ENCODE peak calls at places on chromosomes 11 and 22, in ten cellular contexts. One of them, this sample, is unnamed.

GRCh38 chr22:17368727-17369552 is at the start of gene CECR2:
- DNase-seq in dorsolateral prefrontal cortex: peak
- DNase-seq in stimulated activated CD4-positive, alpha-beta T cell treated with anti-CD3 and anti-CD28 coated beads, Interleukin-1b, Interleukin-23, amount 100 ng/mL, for 1 hour: no peak
- DNase-seq in GM23248: no peak
- DNase-seq in NCI-H146: peak
- DNase-seq in HT-29: no peak
- DNase-seq in effector CD4-positive, alpha-beta T cell: no peak
- DNase-seq in AG10803: no peak
- DNase-seq in activated CD8-positive, alpha-beta memory T cell treated with anti-CD3 and anti-CD28 coated beads for 24 hours: peak
- DNase-seq in thoracic aorta: no peak
- DNase-seq in this sample: peak

GRCh38 chr11:131897976-131898375 is 527.6 kb downstream of the NTM start:
- DNase-seq in dorsolateral prefrontal cortex: no peak
- DNase-seq in thoracic aorta: no peak
- DNase-seq in HT-29: no peak
- DNase-seq in AG10803: no peak
- DNase-seq in GM23248: no peak
- DNase-seq in NCI-H146: no peak
- DNase-seq in effector CD4-positive, alpha-beta T cell: no peak
- DNase-seq in stimulated activated CD4-positive, alpha-beta T cell treated with anti-CD3 and anti-CD28 coated beads, Interleukin-1b, Interleukin-23, amount 100 ng/mL, for 1 hour: no peak
- DNase-seq in activated CD8-positive, alpha-beta memory T cell treated with anti-CD3 and anti-CD28 coated beads for 24 hours: no peak
- DNase-seq in this sample: no peak

GRCh38 chr11:20031155-20032001 is 128.9 kb downstream of the DBX1 start:
- DNase-seq in dorsolateral prefrontal cortex: no peak
- DNase-seq in AG10803: peak
- DNase-seq in HT-29: peak
- DNase-seq in effector CD4-positive, alpha-beta T cell: no peak
- DNase-seq in stimulated activated CD4-positive, alpha-beta T cell treated with anti-CD3 and anti-CD28 coated beads, Interleukin-1b, Interleukin-23, amount 100 ng/mL, for 1 hour: no peak
- DNase-seq in activated CD8-positive, alpha-beta memory T cell treated with anti-CD3 and anti-CD28 coated beads for 24 hours: no peak
- DNase-seq in GM23248: peak
- DNase-seq in NCI-H146: no peak
- DNase-seq in thoracic aorta: no peak
- DNase-seq in this sample: no peak

GRCh38 chr22:19937616-19938473 is 3.7 kb upstream of the COMT start:
- DNase-seq in NCI-H146: no peak
- DNase-seq in GM23248: no peak
- DNase-seq in effector CD4-positive, alpha-beta T cell: no peak
- DNase-seq in HT-29: no peak
- DNase-seq in dorsolateral prefrontal cortex: no peak
- DNase-seq in stimulated activated CD4-positive, alpha-beta T cell treated with anti-CD3 and anti-CD28 coated beads, Interleukin-1b, Interleukin-23, amount 100 ng/mL, for 1 hour: no peak
- DNase-seq in AG10803: no peak
- DNase-seq in activated CD8-positive, alpha-beta memory T cell treated with anti-CD3 and anti-CD28 coated beads for 24 hours: no peak
- DNase-seq in thoracic aorta: no peak
- DNase-seq in this sample: no peak

GRCh38 chr11:96538104-96538503 is 148.3 kb downstream of the JRKL start:
- DNase-seq in effector CD4-positive, alpha-beta T cell: no peak
- DNase-seq in HT-29: no peak
- DNase-seq in activated CD8-positive, alpha-beta memory T cell treated with anti-CD3 and anti-CD28 coated beads for 24 hours: no peak
- DNase-seq in GM23248: no peak
- DNase-seq in NCI-H146: no peak
- DNase-seq in stimulated activated CD4-positive, alpha-beta T cell treated with anti-CD3 and anti-CD28 coated beads, Interleukin-1b, Interleukin-23, amount 100 ng/mL, for 1 hour: no peak
- DNase-seq in AG10803: no peak
- DNase-seq in dorsolateral prefrontal cortex: no peak
- DNase-seq in thoracic aorta: no peak
- DNase-seq in this sample: no peak

GRCh38 chr11:68380786-68381622 is 68.6 kb downstream of the LRP5 start:
- DNase-seq in AG10803: peak
- DNase-seq in stimulated activated CD4-positive, alpha-beta T cell treated with anti-CD3 and anti-CD28 coated beads, Interleukin-1b, Interleukin-23, amount 100 ng/mL, for 1 hour: no peak
- DNase-seq in GM23248: no peak
- DNase-seq in thoracic aorta: no peak
- DNase-seq in effector CD4-positive, alpha-beta T cell: no peak
- DNase-seq in NCI-H146: no peak
- DNase-seq in HT-29: peak
- DNase-seq in dorsolateral prefrontal cortex: no peak
- DNase-seq in activated CD8-positive, alpha-beta memory T cell treated with anti-CD3 and anti-CD28 coated beads for 24 hours: no peak
- DNase-seq in this sample: no peak

GRCh38 chr11:101945418-101945817 is 29.1 kb upstream of the ANGPTL5 start:
- DNase-seq in activated CD8-positive, alpha-beta memory T cell treated with anti-CD3 and anti-CD28 coated beads for 24 hours: no peak
- DNase-seq in effector CD4-positive, alpha-beta T cell: no peak
- DNase-seq in thoracic aorta: no peak
- DNase-seq in AG10803: no peak
- DNase-seq in GM23248: no peak
- DNase-seq in stimulated activated CD4-positive, alpha-beta T cell treated with anti-CD3 and anti-CD28 coated beads, Interleukin-1b, Interleukin-23, amount 100 ng/mL, for 1 hour: no peak
- DNase-seq in dorsolateral prefrontal cortex: no peak
- DNase-seq in HT-29: no peak
- DNase-seq in NCI-H146: no peak
- DNase-seq in this sample: no peak

GRCh38 chr11:104000798-104001197 is 35.6 kb upstream of the DDI1 start:
- DNase-seq in effector CD4-positive, alpha-beta T cell: no peak
- DNase-seq in GM23248: peak
- DNase-seq in stimulated activated CD4-positive, alpha-beta T cell treated with anti-CD3 and anti-CD28 coated beads, Interleukin-1b, Interleukin-23, amount 100 ng/mL, for 1 hour: no peak
- DNase-seq in dorsolateral prefrontal cortex: no peak
- DNase-seq in NCI-H146: no peak
- DNase-seq in HT-29: no peak
- DNase-seq in thoracic aorta: no peak
- DNase-seq in AG10803: peak
- DNase-seq in activated CD8-positive, alpha-beta memory T cell treated with anti-CD3 and anti-CD28 coated beads for 24 hours: no peak
- DNase-seq in this sample: no peak

GRCh38 chr11:66126808-66127555 is 56.9 kb downstream of the PACS1 start:
- DNase-seq in NCI-H146: no peak
- DNase-seq in activated CD8-positive, alpha-beta memory T cell treated with anti-CD3 and anti-CD28 coated beads for 24 hours: peak
- DNase-seq in AG10803: peak
- DNase-seq in thoracic aorta: peak
- DNase-seq in stimulated activated CD4-positive, alpha-beta T cell treated with anti-CD3 and anti-CD28 coated beads, Interleukin-1b, Interleukin-23, amount 100 ng/mL, for 1 hour: peak
- DNase-seq in dorsolateral prefrontal cortex: peak
- DNase-seq in HT-29: peak
- DNase-seq in GM23248: peak
- DNase-seq in effector CD4-positive, alpha-beta T cell: peak
- DNase-seq in this sample: peak

GRCh38 chr11:126115820-126116319 is 53.2 kb upstream of the CDON start:
- DNase-seq in NCI-H146: peak
- DNase-seq in stimulated activated CD4-positive, alpha-beta T cell treated with anti-CD3 and anti-CD28 coated beads, Interleukin-1b, Interleukin-23, amount 100 ng/mL, for 1 hour: no peak
- DNase-seq in dorsolateral prefrontal cortex: peak
- DNase-seq in HT-29: peak
- DNase-seq in AG10803: peak
- DNase-seq in thoracic aorta: peak
- DNase-seq in GM23248: peak
- DNase-seq in activated CD8-positive, alpha-beta memory T cell treated with anti-CD3 and anti-CD28 coated beads for 24 hours: no peak
- DNase-seq in effector CD4-positive, alpha-beta T cell: no peak
- DNase-seq in this sample: peak

GRCh38 chr11:83725161-83725560 is 439.0 kb upstream of the CCDC90B start:
- DNase-seq in thoracic aorta: no peak
- DNase-seq in AG10803: no peak
- DNase-seq in HT-29: no peak
- DNase-seq in NCI-H146: no peak
- DNase-seq in effector CD4-positive, alpha-beta T cell: no peak
- DNase-seq in activated CD8-positive, alpha-beta memory T cell treated with anti-CD3 and anti-CD28 coated beads for 24 hours: no peak
- DNase-seq in GM23248: peak
- DNase-seq in dorsolateral prefrontal cortex: no peak
- DNase-seq in stimulated activated CD4-positive, alpha-beta T cell treated with anti-CD3 and anti-CD28 coated beads, Interleukin-1b, Interleukin-23, amount 100 ng/mL, for 1 hour: no peak
- DNase-seq in this sample: no peak

GRCh38 chr11:24064309-24064903 is 432.4 kb upstream of the LUZP2 start:
- DNase-seq in GM23248: peak
- DNase-seq in effector CD4-positive, alpha-beta T cell: no peak
- DNase-seq in AG10803: peak
- DNase-seq in HT-29: no peak
- DNase-seq in NCI-H146: no peak
- DNase-seq in thoracic aorta: no peak
- DNase-seq in dorsolateral prefrontal cortex: no peak
- DNase-seq in activated CD8-positive, alpha-beta memory T cell treated with anti-CD3 and anti-CD28 coated beads for 24 hours: no peak
- DNase-seq in stimulated activated CD4-positive, alpha-beta T cell treated with anti-CD3 and anti-CD28 coated beads, Interleukin-1b, Interleukin-23, amount 100 ng/mL, for 1 hour: no peak
- DNase-seq in this sample: no peak

GRCh38 chr11:61616443-61616842 is 35.6 kb upstream of the SYT7 start:
- DNase-seq in AG10803: peak
- DNase-seq in thoracic aorta: no peak
- DNase-seq in effector CD4-positive, alpha-beta T cell: no peak
- DNase-seq in stimulated activated CD4-positive, alpha-beta T cell treated with anti-CD3 and anti-CD28 coated beads, Interleukin-1b, Interleukin-23, amount 100 ng/mL, for 1 hour: no peak
- DNase-seq in activated CD8-positive, alpha-beta memory T cell treated with anti-CD3 and anti-CD28 coated beads for 24 hours: no peak
- DNase-seq in dorsolateral prefrontal cortex: no peak
- DNase-seq in HT-29: no peak
- DNase-seq in GM23248: peak
- DNase-seq in NCI-H146: no peak
- DNase-seq in this sample: no peak

GRCh38 chr11:1937616-1938342 is 9.4 kb upstream of the MRPL23 start:
- DNase-seq in GM23248: no peak
- DNase-seq in HT-29: no peak
- DNase-seq in effector CD4-positive, alpha-beta T cell: no peak
- DNase-seq in activated CD8-positive, alpha-beta memory T cell treated with anti-CD3 and anti-CD28 coated beads for 24 hours: no peak
- DNase-seq in dorsolateral prefrontal cortex: no peak
- DNase-seq in stimulated activated CD4-positive, alpha-beta T cell treated with anti-CD3 and anti-CD28 coated beads, Interleukin-1b, Interleukin-23, amount 100 ng/mL, for 1 hour: no peak
- DNase-seq in NCI-H146: no peak
- DNase-seq in AG10803: no peak
- DNase-seq in thoracic aorta: no peak
- DNase-seq in this sample: no peak

GRCh38 chr11:126167476-126167875 is 44.0 kb downstream of the RPUSD4 start:
- DNase-seq in activated CD8-positive, alpha-beta memory T cell treated with anti-CD3 and anti-CD28 coated beads for 24 hours: no peak
- DNase-seq in HT-29: no peak
- DNase-seq in GM23248: no peak
- DNase-seq in thoracic aorta: no peak
- DNase-seq in dorsolateral prefrontal cortex: no peak
- DNase-seq in stimulated activated CD4-positive, alpha-beta T cell treated with anti-CD3 and anti-CD28 coated beads, Interleukin-1b, Interleukin-23, amount 100 ng/mL, for 1 hour: no peak
- DNase-seq in AG10803: no peak
- DNase-seq in effector CD4-positive, alpha-beta T cell: no peak
- DNase-seq in NCI-H146: no peak
- DNase-seq in this sample: no peak

GRCh38 chr11:63212742-63213141 is 30.7 kb downstream of the SLC22A25 start:
- DNase-seq in thoracic aorta: no peak
- DNase-seq in activated CD8-positive, alpha-beta memory T cell treated with anti-CD3 and anti-CD28 coated beads for 24 hours: no peak
- DNase-seq in HT-29: peak
- DNase-seq in NCI-H146: no peak
- DNase-seq in effector CD4-positive, alpha-beta T cell: no peak
- DNase-seq in GM23248: peak
- DNase-seq in stimulated activated CD4-positive, alpha-beta T cell treated with anti-CD3 and anti-CD28 coated beads, Interleukin-1b, Interleukin-23, amount 100 ng/mL, for 1 hour: no peak
- DNase-seq in AG10803: peak
- DNase-seq in dorsolateral prefrontal cortex: no peak
- DNase-seq in this sample: no peak

GRCh38 chr11:68261006-68261405 is 10.8 kb downstream of the C11orf24 start:
- DNase-seq in effector CD4-positive, alpha-beta T cell: no peak
- DNase-seq in GM23248: no peak
- DNase-seq in activated CD8-positive, alpha-beta memory T cell treated with anti-CD3 and anti-CD28 coated beads for 24 hours: no peak
- DNase-seq in stimulated activated CD4-positive, alpha-beta T cell treated with anti-CD3 and anti-CD28 coated beads, Interleukin-1b, Interleukin-23, amount 100 ng/mL, for 1 hour: no peak
- DNase-seq in AG10803: no peak
- DNase-seq in thoracic aorta: no peak
- DNase-seq in HT-29: no peak
- DNase-seq in dorsolateral prefrontal cortex: no peak
- DNase-seq in NCI-H146: no peak
- DNase-seq in this sample: no peak

GRCh38 chr22:41940853-41941765 is 5.8 kb downstream of the CENPM start:
- DNase-seq in NCI-H146: peak
- DNase-seq in HT-29: peak
- DNase-seq in dorsolateral prefrontal cortex: peak
- DNase-seq in effector CD4-positive, alpha-beta T cell: peak
- DNase-seq in stimulated activated CD4-positive, alpha-beta T cell treated with anti-CD3 and anti-CD28 coated beads, Interleukin-1b, Interleukin-23, amount 100 ng/mL, for 1 hour: peak
- DNase-seq in AG10803: peak
- DNase-seq in thoracic aorta: peak
- DNase-seq in GM23248: peak
- DNase-seq in activated CD8-positive, alpha-beta memory T cell treated with anti-CD3 and anti-CD28 coated beads for 24 hours: peak
- DNase-seq in this sample: peak

GRCh38 chr11:43556269-43556668 is 124.3 kb upstream of the HSD17B12 start:
- DNase-seq in HT-29: no peak
- DNase-seq in GM23248: no peak
- DNase-seq in stimulated activated CD4-positive, alpha-beta T cell treated with anti-CD3 and anti-CD28 coated beads, Interleukin-1b, Interleukin-23, amount 100 ng/mL, for 1 hour: no peak
- DNase-seq in NCI-H146: peak
- DNase-seq in effector CD4-positive, alpha-beta T cell: no peak
- DNase-seq in AG10803: no peak
- DNase-seq in thoracic aorta: no peak
- DNase-seq in activated CD8-positive, alpha-beta memory T cell treated with anti-CD3 and anti-CD28 coated beads for 24 hours: no peak
- DNase-seq in dorsolateral prefrontal cortex: no peak
- DNase-seq in this sample: no peak

GRCh38 chr11:31641477-31642062 is 132.0 kb downstream of the ELP4 start:
- DNase-seq in AG10803: peak
- DNase-seq in stimulated activated CD4-positive, alpha-beta T cell treated with anti-CD3 and anti-CD28 coated beads, Interleukin-1b, Interleukin-23, amount 100 ng/mL, for 1 hour: no peak
- DNase-seq in dorsolateral prefrontal cortex: no peak
- DNase-seq in activated CD8-positive, alpha-beta memory T cell treated with anti-CD3 and anti-CD28 coated beads for 24 hours: no peak
- DNase-seq in GM23248: peak
- DNase-seq in HT-29: peak
- DNase-seq in effector CD4-positive, alpha-beta T cell: no peak
- DNase-seq in thoracic aorta: no peak
- DNase-seq in NCI-H146: peak
- DNase-seq in this sample: peak

GRCh38 chr22:37790234-37790633 is 17.5 kb upstream of the GCAT start:
- DNase-seq in GM23248: no peak
- DNase-seq in HT-29: no peak
- DNase-seq in thoracic aorta: no peak
- DNase-seq in activated CD8-positive, alpha-beta memory T cell treated with anti-CD3 and anti-CD28 coated beads for 24 hours: no peak
- DNase-seq in NCI-H146: no peak
- DNase-seq in effector CD4-positive, alpha-beta T cell: no peak
- DNase-seq in dorsolateral prefrontal cortex: no peak
- DNase-seq in stimulated activated CD4-positive, alpha-beta T cell treated with anti-CD3 and anti-CD28 coated beads, Interleukin-1b, Interleukin-23, amount 100 ng/mL, for 1 hour: no peak
- DNase-seq in AG10803: no peak
- DNase-seq in this sample: no peak

GRCh38 chr11:126999366-126999765 is 1.2 kb downstream of the KIRREL3 start:
- DNase-seq in HT-29: no peak
- DNase-seq in effector CD4-positive, alpha-beta T cell: no peak
- DNase-seq in stimulated activated CD4-positive, alpha-beta T cell treated with anti-CD3 and anti-CD28 coated beads, Interleukin-1b, Interleukin-23, amount 100 ng/mL, for 1 hour: no peak
- DNase-seq in dorsolateral prefrontal cortex: no peak
- DNase-seq in AG10803: no peak
- DNase-seq in thoracic aorta: no peak
- DNase-seq in activated CD8-positive, alpha-beta memory T cell treated with anti-CD3 and anti-CD28 coated beads for 24 hours: no peak
- DNase-seq in NCI-H146: no peak
- DNase-seq in GM23248: no peak
- DNase-seq in this sample: no peak

GRCh38 chr11:130431806-130432205 is 3.4 kb upstream of the ADAMTS8 start:
- DNase-seq in HT-29: no peak
- DNase-seq in GM23248: peak
- DNase-seq in AG10803: peak
- DNase-seq in NCI-H146: no peak
- DNase-seq in stimulated activated CD4-positive, alpha-beta T cell treated with anti-CD3 and anti-CD28 coated beads, Interleukin-1b, Interleukin-23, amount 100 ng/mL, for 1 hour: no peak
- DNase-seq in effector CD4-positive, alpha-beta T cell: no peak
- DNase-seq in dorsolateral prefrontal cortex: no peak
- DNase-seq in activated CD8-positive, alpha-beta memory T cell treated with anti-CD3 and anti-CD28 coated beads for 24 hours: no peak
- DNase-seq in thoracic aorta: no peak
- DNase-seq in this sample: no peak

GRCh38 chr11:71420455-71421241 is 27.5 kb downstream of the DHCR7 start:
- DNase-seq in thoracic aorta: no peak
- DNase-seq in dorsolateral prefrontal cortex: peak
- DNase-seq in stimulated activated CD4-positive, alpha-beta T cell treated with anti-CD3 and anti-CD28 coated beads, Interleukin-1b, Interleukin-23, amount 100 ng/mL, for 1 hour: no peak
- DNase-seq in AG10803: peak
- DNase-seq in NCI-H146: peak
- DNase-seq in HT-29: peak
- DNase-seq in effector CD4-positive, alpha-beta T cell: no peak
- DNase-seq in activated CD8-positive, alpha-beta memory T cell treated with anti-CD3 and anti-CD28 coated beads for 24 hours: no peak
- DNase-seq in GM23248: peak
- DNase-seq in this sample: peak

GRCh38 chr11:16812274-16812673 is 73.8 kb downstream of the C11orf58 start:
- DNase-seq in GM23248: no peak
- DNase-seq in HT-29: no peak
- DNase-seq in AG10803: no peak
- DNase-seq in effector CD4-positive, alpha-beta T cell: no peak
- DNase-seq in thoracic aorta: no peak
- DNase-seq in dorsolateral prefrontal cortex: no peak
- DNase-seq in stimulated activated CD4-positive, alpha-beta T cell treated with anti-CD3 and anti-CD28 coated beads, Interleukin-1b, Interleukin-23, amount 100 ng/mL, for 1 hour: no peak
- DNase-seq in NCI-H146: no peak
- DNase-seq in activated CD8-positive, alpha-beta memory T cell treated with anti-CD3 and anti-CD28 coated beads for 24 hours: no peak
- DNase-seq in this sample: peak

GRCh38 chr22:37894939-37895670 is 11.0 kb upstream of the MICALL1 start:
- DNase-seq in effector CD4-positive, alpha-beta T cell: no peak
- DNase-seq in activated CD8-positive, alpha-beta memory T cell treated with anti-CD3 and anti-CD28 coated beads for 24 hours: no peak
- DNase-seq in AG10803: no peak
- DNase-seq in GM23248: no peak
- DNase-seq in dorsolateral prefrontal cortex: no peak
- DNase-seq in HT-29: peak
- DNase-seq in NCI-H146: no peak
- DNase-seq in stimulated activated CD4-positive, alpha-beta T cell treated with anti-CD3 and anti-CD28 coated beads, Interleukin-1b, Interleukin-23, amount 100 ng/mL, for 1 hour: no peak
- DNase-seq in thoracic aorta: no peak
- DNase-seq in this sample: peak

GRCh38 chr11:72239849-72240460 is 4.0 kb downstream of the PHOX2A start:
- DNase-seq in dorsolateral prefrontal cortex: no peak
- DNase-seq in stimulated activated CD4-positive, alpha-beta T cell treated with anti-CD3 and anti-CD28 coated beads, Interleukin-1b, Interleukin-23, amount 100 ng/mL, for 1 hour: no peak
- DNase-seq in thoracic aorta: no peak
- DNase-seq in AG10803: peak
- DNase-seq in NCI-H146: no peak
- DNase-seq in activated CD8-positive, alpha-beta memory T cell treated with anti-CD3 and anti-CD28 coated beads for 24 hours: no peak
- DNase-seq in GM23248: peak
- DNase-seq in effector CD4-positive, alpha-beta T cell: no peak
- DNase-seq in HT-29: peak
- DNase-seq in this sample: no peak

GRCh38 chr11:125147280-125147679 is 17.3 kb upstream of the PKNOX2 start:
- DNase-seq in thoracic aorta: no peak
- DNase-seq in dorsolateral prefrontal cortex: no peak
- DNase-seq in HT-29: no peak
- DNase-seq in effector CD4-positive, alpha-beta T cell: no peak
- DNase-seq in stimulated activated CD4-positive, alpha-beta T cell treated with anti-CD3 and anti-CD28 coated beads, Interleukin-1b, Interleukin-23, amount 100 ng/mL, for 1 hour: no peak
- DNase-seq in AG10803: no peak
- DNase-seq in activated CD8-positive, alpha-beta memory T cell treated with anti-CD3 and anti-CD28 coated beads for 24 hours: no peak
- DNase-seq in GM23248: no peak
- DNase-seq in NCI-H146: no peak
- DNase-seq in this sample: no peak